ENCODE peak calls at places on chromosomes 2 and 18, in ten cellular contexts. X, D, Y, P, L, E, M, Q, J and B are unnamed samples.

GRCh38 chr2:142868281-142868762 is 9.1 kb upstream of the KYNU start:
- DNase-seq in M (no peak), Q (no peak), Y (no peak), D (peak), L (peak), P (peak), X (no peak), E (peak), J (peak), B (peak)

GRCh38 chr2:208134928-208135586 is 5.4 kb upstream of the CRYGC start:
- DNase-seq in P (no peak), D (no peak), L (no peak), Y (no peak), E (no peak), J (no peak), Q (no peak), X (no peak), M (peak), B (no peak)

GRCh38 chr2:238380785-238381184 is 45.9 kb upstream of the ASB1 start:
- DNase-seq in L (no peak), D (no peak), J (no peak), E (no peak), M (no peak), X (peak), Q (no peak), Y (no peak), P (no peak), B (no peak)

GRCh38 chr2:110881908-110882307 is 149.5 kb downstream of the ACOXL start:
- DNase-seq in D (no peak), Q (no peak), X (no peak), P (no peak), L (no peak), J (no peak), M (no peak), Y (no peak), E (no peak), B (no peak)

GRCh38 chr2:46327627-46328026 is 30.4 kb downstream of the EPAS1 start:
- DNase-seq in D (no peak), Q (no peak), L (no peak), P (no peak), E (no peak), M (no peak), Y (no peak), X (no peak), J (no peak), B (no peak)

GRCh38 chr2:72142743-72143440 is 4.8 kb downstream of the CYP26B1 start:
- DNase-seq in Q (no peak), Y (no peak), J (peak), M (peak), D (peak), E (peak), P (peak), X (peak), L (peak), B (peak)

GRCh38 chr2:48459921-48460320 is 70.0 kb upstream of the STON1 start:
- DNase-seq in X (no peak), D (no peak), Q (no peak), Y (no peak), E (no peak), J (no peak), M (no peak), L (no peak), P (no peak), B (no peak)

GRCh38 chr2:176291768-176292393 is 22.6 kb downstream of the MTX2 start:
- DNase-seq in P (no peak), M (no peak), J (no peak), Y (no peak), D (no peak), L (no peak), X (no peak), E (no peak), Q (no peak), B (no peak)

GRCh38 chr2:218582085-218582484 is 13.4 kb downstream of the CNOT9 start:
- DNase-seq in E (no peak), Y (no peak), L (no peak), P (no peak), Q (no peak), J (no peak), X (peak), M (peak), D (no peak), B (no peak)

GRCh38 chr2:54176577-54176976 is 61.2 kb downstream of the ACYP2 start:
- DNase-seq in Q (peak), Y (no peak), E (no peak), L (peak), D (peak), J (no peak), P (peak), M (peak), X (peak), B (no peak)

GRCh38 chr2:17470855-17471641 is 47.2 kb downstream of the RAD51AP2 start:
- DNase-seq in J (no peak), D (no peak), X (peak), Q (peak), E (no peak), P (no peak), Y (peak), L (no peak), M (peak), B (no peak)

GRCh38 chr2:157404363-157404762 is 39.5 kb downstream of the CYTIP start:
- DNase-seq in L (no peak), J (peak), P (no peak), Y (no peak), M (no peak), D (no peak), E (no peak), X (no peak), Q (no peak), B (no peak)

GRCh38 chr2:139876321-139876720 is 1096.1 kb upstream of the NXPH2 start:
- DNase-seq in P (no peak), L (no peak), M (no peak), E (no peak), J (no peak), X (no peak), D (no peak), Y (no peak), Q (no peak), B (no peak)

GRCh38 chr2:205245652-205246051 is 436.6 kb upstream of the NRP2 start:
- DNase-seq in D (no peak), Y (no peak), M (no peak), J (no peak), P (no peak), X (peak), L (no peak), E (no peak), Q (no peak), B (no peak)

GRCh38 chr2:128376241-128377041 is 57.8 kb upstream of the HS6ST1 start:
- DNase-seq in X (no peak), J (peak), M (peak), Y (no peak), D (peak), Q (no peak), P (no peak), L (peak), E (no peak), B (no peak)

GRCh38 chr2:212752730-212753351 is 214.2 kb upstream of the ERBB4 start:
- DNase-seq in X (no peak), E (no peak), L (no peak), P (no peak), D (no peak), Y (no peak), Q (no peak), M (no peak), J (no peak), B (no peak)

GRCh38 chr2:200477667-200478121 is 32.2 kb downstream of the KCTD18 start:
- DNase-seq in Y (no peak), D (peak), Q (no peak), P (no peak), E (peak), X (no peak), J (no peak), M (no peak), L (peak), B (no peak)

GRCh38 chr18:10006261-10006903 is 92.6 kb downstream of the VAPA start:
- DNase-seq in Q (no peak), D (peak), P (peak), X (peak), M (peak), L (peak), E (no peak), Y (no peak), J (no peak), B (no peak)

DNA sequence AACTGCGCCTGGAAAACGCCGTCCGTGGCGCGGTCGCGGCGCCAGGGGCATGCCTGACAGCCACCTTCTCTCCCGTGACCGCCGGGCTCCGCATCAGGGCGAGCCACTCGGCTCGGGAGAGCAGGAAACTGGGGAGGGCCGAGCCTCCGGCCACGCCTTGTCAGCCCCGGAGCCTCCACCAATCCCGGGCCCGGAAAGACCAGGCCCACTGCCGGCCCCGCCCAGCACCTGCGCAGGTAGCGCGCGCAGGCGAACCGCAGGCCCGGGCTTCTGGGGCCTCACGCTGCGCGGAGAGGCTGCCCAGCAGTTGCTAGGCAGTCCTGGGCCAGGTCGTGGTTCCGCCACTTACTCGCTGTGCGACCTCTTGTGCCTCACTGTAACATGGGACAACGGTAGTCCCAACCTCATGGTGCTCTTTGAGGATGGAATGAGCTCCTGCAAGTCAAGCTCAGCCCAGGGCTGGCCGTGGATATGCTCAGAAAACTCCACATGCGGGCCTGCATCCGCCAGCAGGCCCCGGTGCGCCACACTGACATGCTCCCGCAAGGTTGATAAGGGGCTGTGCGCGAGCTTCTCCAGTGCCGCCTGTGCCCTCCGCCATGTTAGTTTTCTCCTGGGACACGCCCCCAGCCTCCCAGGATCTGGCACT is 97.1 kb downstream of the INHBB start:
- DNase-seq in X (no peak), Y (no peak), M (no peak), J (peak), L (peak), Q (peak), E (peak), D (peak), P (no peak), B (peak)
- TF ChIP-seq POLR2A in X (no peak), Y (no peak), M (no peak), J (no peak), L (no peak), Q (no peak), E (peak), D (peak), P (no peak), B (peak)

GRCh38 chr2:43610361-43610760 is 14.5 kb upstream of the THADA start:
- DNase-seq in E (no peak), M (no peak), D (no peak), P (no peak), Y (no peak), Q (no peak), L (no peak), X (no peak), J (no peak), B (no peak)

GRCh38 chr2:43616967-43617366 is 20.1 kb upstream of the PLEKHH2 start:
- DNase-seq in E (no peak), P (no peak), X (no peak), L (no peak), M (no peak), Y (no peak), J (no peak), Q (no peak), D (no peak), B (no peak)

GRCh38 chr2:43609304-43609883 is 13.6 kb upstream of the THADA start:
- DNase-seq in E (no peak), J (no peak), Q (no peak), M (peak), Y (peak), X (peak), P (peak), D (peak), L (no peak), B (peak)

GRCh38 chr2:43611987-43612894 is 16.4 kb upstream of the THADA start:
- DNase-seq in L (peak), X (peak), Y (peak), M (peak), J (no peak), E (no peak), P (peak), Q (no peak), D (peak), B (peak)

DNA sequence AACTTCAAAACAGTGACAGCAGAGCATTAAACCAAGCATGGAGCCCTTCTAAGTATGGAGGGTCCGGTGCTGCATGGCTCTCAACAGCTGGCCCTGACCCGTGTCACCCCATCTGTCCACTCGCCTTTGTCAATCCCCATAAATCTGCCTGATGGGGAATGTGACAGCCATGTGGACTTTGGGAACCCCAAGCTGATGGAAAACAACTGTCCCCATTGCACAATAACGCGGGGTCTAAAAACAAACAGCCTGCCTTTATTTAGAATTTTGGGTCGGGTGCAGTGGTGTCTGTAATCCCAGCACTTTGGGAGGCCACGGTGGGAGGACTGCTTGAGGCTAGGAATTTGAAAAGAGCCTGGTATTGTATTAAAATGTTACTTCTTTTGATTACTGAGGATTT is 17.1 kb upstream of the THADA start:
- DNase-seq in M (no peak), L (peak), J (no peak), P (peak), Y (no peak), D (no peak), X (no peak), Q (no peak), E (no peak), B (no peak)
- H3K4me3 ChIP-seq in M (no peak), L (no peak), J (no peak), P (no peak), Y (no peak), D (no peak), X (no peak), Q (no peak), E (no peak), B (no peak)

DNA sequence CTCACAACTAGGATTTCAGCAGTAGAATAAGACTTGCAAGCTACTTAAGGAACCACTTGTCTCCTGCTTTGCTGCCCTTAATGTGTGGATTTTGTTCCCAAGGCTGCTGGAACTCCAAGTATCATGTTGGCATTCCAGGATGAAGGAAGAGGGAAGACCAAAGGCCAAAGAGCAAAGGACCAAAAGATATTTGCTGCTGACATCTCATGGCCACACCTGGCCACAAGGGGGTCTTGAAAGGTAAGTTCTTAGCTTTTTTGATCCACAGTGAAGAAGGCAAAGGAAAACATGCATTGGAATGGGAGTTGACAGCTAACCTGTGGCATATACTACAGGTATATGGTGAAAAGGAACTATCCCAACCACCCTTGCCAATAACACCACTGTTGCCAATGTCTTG is 3.9 kb upstream of the MATN3 start:
- DNase-seq in M (no peak), P (no peak), E (no peak), J (no peak), Q (no peak), L (no peak), Y (no peak), D (no peak), X (no peak), B (no peak)
- TF ChIP-seq CTCF in M (no peak), P (no peak), E (no peak), J (no peak), Q (no peak), L (no peak), Y (no peak), D (no peak), X (no peak), B (no peak)

GRCh38 chr2:201642579-201643215 is 606 bp downstream of the TMEM237 start:
- DNase-seq in P (peak), Q (peak), D (peak), Y (peak), E (peak), L (peak), X (peak), J (peak), M (peak), B (peak)
- TF ChIP-seq POLR2A in P (peak), Q (peak), D (peak), Y (peak), E (peak), L (peak), X (peak), J (peak), M (peak), B (peak)